ENCODE peak calls at places on chromosomes 11 and 22, in four cellular contexts. S is natural killer cell, X is left lung, V is esophagus muscularis mucosa. H is an unnamed sample.

GRCh38 chr11:110613526-110613925 is 98.7 kb downstream of the ARHGAP20 start:
- DNase-seq in S (no peak), V (no peak), X (no peak), H (no peak)

GRCh38 chr11:76850815-76851214 is 9.9 kb upstream of the ACER3 start:
- DNase-seq in V (no peak), X (no peak), S (no peak), H (no peak)

GRCh38 chr22:45994516-45995404 is 17.8 kb upstream of the WNT7B start:
- DNase-seq in S (peak), V (no peak), X (peak), H (peak)

GRCh38 chr11:37788141-37788877 is 1190.3 kb upstream of the RAG2 start:
- DNase-seq in S (no peak), X (no peak), V (no peak), H (no peak)

GRCh38 chr11:61160487-61161189 is 588 bp downstream of the VPS37C start:
- DNase-seq in S (no peak), V (no peak), X (no peak), H (no peak)

GRCh38 chr22:19884954-19885751 is 30.5 kb upstream of the GNB1L start:
- DNase-seq in V (no peak), S (no peak), X (peak), H (no peak)

GRCh38 chr11:47234669-47235075 is 13.9 kb downstream of the ACP2 start:
- DNase-seq in V (no peak), X (no peak), S (no peak), H (no peak)

GRCh38 chr11:104830080-104830479 is 68.2 kb downstream of the CASP12 start:
- DNase-seq in S (no peak), V (no peak), X (no peak), H (no peak)

GRCh38 chr11:3674189-3674588 is 3.0 kb upstream of the CHRNA10 start:
- DNase-seq in X (no peak), V (no peak), S (no peak), H (no peak)

GRCh38 chr22:40345801-40346177 is 511 bp upstream of the ADSL start:
- DNase-seq in X (peak), V (no peak), S (no peak), H (no peak)

GRCh38 chr11:96366024-96366423 is 23.0 kb upstream of the MAML2 start:
- DNase-seq in X (no peak), V (no peak), S (no peak), H (no peak)

GRCh38 chr11:12744831-12745502 is 70.7 kb downstream of the TEAD1 start:
- DNase-seq in S (no peak), V (no peak), X (no peak), H (no peak)

GRCh38 chr11:13674799-13675509 is 6.5 kb downstream of the FAR1 start:
- DNase-seq in S (no peak), V (no peak), X (no peak), H (no peak)

DNA sequence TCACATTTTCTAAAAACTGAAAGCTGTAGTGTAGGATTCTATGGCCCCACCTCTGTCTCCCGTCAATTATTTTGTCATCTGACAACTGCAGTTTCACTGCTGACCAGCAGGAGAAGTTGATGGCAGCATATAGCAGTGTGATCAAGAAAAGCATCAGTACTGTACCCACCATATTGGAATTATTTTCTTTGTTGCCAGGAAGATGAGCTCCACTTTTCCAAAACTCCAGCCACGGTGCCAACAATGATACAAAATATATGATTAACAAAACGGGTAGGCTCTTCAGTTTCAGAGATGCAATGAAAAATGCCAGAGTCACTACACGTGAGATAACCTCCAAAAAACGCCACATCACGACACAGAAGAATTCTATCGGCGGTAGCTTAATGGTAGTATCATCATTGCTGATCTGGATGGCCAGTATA is 41.3 kb downstream of the XKR3 start:
- DNase-seq in S (no peak), V (no peak), X (no peak), H (no peak)
- TF ChIP-seq CTCF in S (peak), V (no peak), X (peak), H (no peak)

DNA sequence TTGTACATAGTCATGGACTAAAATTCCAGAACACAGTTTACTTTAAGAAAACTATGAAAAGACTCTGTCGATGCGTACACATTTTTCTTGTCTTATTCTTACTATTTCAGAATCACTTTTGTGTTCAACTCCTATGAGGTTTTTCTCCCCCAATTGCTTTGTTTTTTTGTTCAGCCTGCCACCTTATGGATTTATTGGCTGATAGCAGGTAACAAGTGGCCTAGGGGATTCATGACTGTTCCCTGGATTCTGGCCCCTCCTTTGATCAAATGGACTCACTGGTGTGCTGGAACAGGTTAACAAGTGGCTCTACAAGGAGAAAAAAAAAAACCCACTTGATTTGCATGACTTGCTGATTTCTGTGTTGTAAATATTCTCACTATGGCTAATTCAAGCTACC is 10.6 kb downstream of the MMP20 start:
- DNase-seq in S (no peak), V (no peak), X (no peak), H (no peak)
- TF ChIP-seq CTCF in S (no peak), V (no peak), X (no peak), H (peak)

DNA sequence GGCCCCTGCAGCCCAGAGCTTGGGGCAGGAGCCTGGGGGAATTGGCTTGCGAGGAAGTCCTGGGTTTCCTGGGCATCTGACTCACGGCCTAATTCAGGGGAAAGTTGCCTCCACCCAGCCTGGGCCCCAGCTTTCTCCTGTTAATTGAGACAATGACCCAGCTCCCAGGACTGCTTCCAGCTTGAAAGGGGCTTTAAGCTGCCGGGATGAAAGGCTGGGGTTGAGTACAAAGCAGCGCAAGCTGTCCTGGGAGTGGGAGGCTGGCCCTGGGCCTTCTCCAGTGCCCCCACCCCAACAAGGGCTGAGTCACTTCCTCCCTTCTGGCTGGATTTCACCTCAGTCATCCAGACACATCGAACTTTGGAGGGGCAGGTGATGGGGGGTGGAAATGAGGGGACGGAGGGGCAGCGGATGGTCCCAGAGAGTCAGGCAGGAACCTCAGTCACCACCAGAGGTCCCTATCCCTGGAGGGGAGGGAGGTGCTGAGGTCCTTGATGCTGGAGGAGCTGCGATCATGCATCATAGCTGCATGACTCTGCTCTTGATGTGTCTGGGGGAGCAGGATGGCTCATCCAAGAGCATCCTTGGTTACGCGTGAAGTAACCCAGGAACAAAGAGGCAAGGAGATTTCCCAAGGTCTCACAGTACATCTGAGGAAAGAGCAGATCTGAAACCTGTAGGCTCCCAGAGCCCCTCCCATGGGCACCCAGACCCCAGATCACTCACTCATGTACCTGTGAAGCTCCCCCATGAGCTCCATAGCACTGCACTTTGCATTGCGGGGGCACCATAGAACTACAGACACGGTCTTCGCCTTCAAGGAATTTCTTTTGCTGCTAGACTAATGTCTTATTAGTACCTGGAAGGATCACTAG is 30.0 kb upstream of the OAF start:
- DNase-seq in V (peak), S (peak), X (no peak), H (peak)
- TF ChIP-seq CTCF in V (no peak), S (no peak), X (no peak), H (no peak)

GRCh38 chr11:113159967-113160621 is 154.3 kb upstream of the TTC12 start:
- DNase-seq in S (no peak), V (no peak), X (no peak), H (no peak)

GRCh38 chr11:113161671-113162589 is 152.5 kb upstream of the TTC12 start:
- DNase-seq in X (no peak), V (no peak), S (no peak), H (no peak)

GRCh38 chr11:113160652-113161051 is 153.7 kb upstream of the TTC12 start:
- DNase-seq in V (no peak), X (no peak), S (no peak), H (no peak)

GRCh38 chr11:113163291-113164030 is 150.9 kb upstream of the TTC12 start:
- DNase-seq in X (no peak), S (no peak), V (no peak), H (peak)

GRCh38 chr11:113162590-113162961 is 151.8 kb upstream of the TTC12 start:
- DNase-seq in S (no peak), V (no peak), X (no peak), H (peak)
- TF ChIP-seq CTCF in S (no peak), V (no peak), X (no peak), H (no peak)

GRCh38 chr11:55942785-55943392 is 6.7 kb upstream of the OR5I1 start:
- DNase-seq in S (no peak), V (no peak), X (no peak), H (no peak)
- TF ChIP-seq CTCF in S (no peak), V (no peak), X (peak), H (peak)

DNA sequence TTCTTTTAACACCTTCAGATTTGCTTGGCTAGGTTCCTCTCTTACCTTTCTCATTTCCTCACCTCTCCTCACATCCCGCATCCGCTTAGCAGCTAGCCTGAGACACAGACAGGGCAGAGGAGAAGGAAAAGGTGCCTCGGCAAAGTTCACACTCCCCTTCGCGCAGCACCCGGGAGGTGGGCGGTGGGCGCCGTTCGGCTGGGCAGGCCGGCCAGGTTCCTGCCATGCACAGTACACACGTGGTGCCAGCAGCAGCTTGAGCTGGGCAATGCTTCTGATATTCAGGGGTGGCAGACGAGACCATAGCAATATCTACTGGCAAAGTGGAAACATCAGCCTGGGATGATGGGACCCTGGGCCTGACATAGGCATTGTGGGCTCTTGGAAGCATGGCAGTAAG is 3.3 kb downstream of the NTM start:
- DNase-seq in X (peak), S (no peak), V (no peak), H (no peak)
- TF ChIP-seq CTCF in X (no peak), S (no peak), V (no peak), H (no peak)

DNA sequence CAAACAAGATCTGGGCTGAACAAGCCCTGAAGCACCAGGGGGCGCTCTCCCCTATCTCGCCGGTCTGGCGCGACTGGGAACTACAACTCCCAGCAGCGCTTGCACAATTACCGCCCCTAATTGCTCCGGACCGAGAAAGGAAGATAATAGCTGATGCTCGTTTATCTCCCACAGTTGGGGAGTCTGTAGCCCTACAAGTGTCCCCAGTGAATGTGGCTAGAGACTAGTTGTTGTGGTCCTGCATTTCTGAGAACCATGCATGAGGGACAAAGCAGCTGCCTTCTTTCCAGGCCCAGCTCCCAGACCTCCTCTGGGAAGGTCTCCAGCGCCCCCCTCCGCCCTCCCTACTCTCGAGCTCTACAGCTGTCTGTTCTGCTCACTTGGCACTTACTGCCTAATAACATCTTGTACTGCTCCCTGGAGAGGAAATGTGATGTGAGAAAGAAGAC is 34.4 kb downstream of the NRXN2 start:
- DNase-seq in V (peak), S (peak), X (peak), H (peak)
- TF ChIP-seq CTCF in V (peak), S (peak), X (peak), H (peak)

GRCh38 chr11:45560935-45561330 is 104.5 kb downstream of the CHST1 start:
- DNase-seq in S (no peak), X (no peak), V (no peak), H (no peak)
- TF ChIP-seq CTCF in S (no peak), X (no peak), V (no peak), H (no peak)

GRCh38 chr22:35516723-35517122 is 23.9 kb upstream of the RASD2 start:
- DNase-seq in V (no peak), S (no peak), X (no peak), H (no peak)
- TF ChIP-seq CTCF in V (no peak), S (no peak), X (no peak), H (no peak)